ENCODE peak calls at places on chromosomes 1 and 21, in seven cellular contexts. One of them, this sample, is unnamed.

GRCh38 chr1:16022393-16022792 is 557 bp downstream of the CLCNKA start:
- DNase-seq in CD8-positive, alpha-beta memory T cell: no peak
- DNase-seq in RWPE1: no peak
- DNase-seq in endodermal cell: no peak
- DNase-seq in GM12878: no peak
- DNase-seq in sigmoid colon: no peak
- DNase-seq in psoas muscle: no peak
- DNase-seq in this sample: no peak

GRCh38 chr1:10195570-10195969 is 14.8 kb upstream of the KIF1B start:
- DNase-seq in CD8-positive, alpha-beta memory T cell: no peak
- DNase-seq in RWPE1: no peak
- DNase-seq in endodermal cell: no peak
- DNase-seq in GM12878: no peak
- DNase-seq in sigmoid colon: no peak
- DNase-seq in psoas muscle: no peak
- DNase-seq in this sample: no peak

GRCh38 chr1:32926562-32926961 is 25.4 kb upstream of the TMEM54 start:
- DNase-seq in CD8-positive, alpha-beta memory T cell: no peak
- DNase-seq in RWPE1: no peak
- DNase-seq in endodermal cell: no peak
- DNase-seq in GM12878: no peak
- DNase-seq in sigmoid colon: no peak
- DNase-seq in psoas muscle: no peak
- DNase-seq in this sample: no peak

GRCh38 chr1:21331752-21332480 is 41.7 kb upstream of the ECE1 start:
- DNase-seq in CD8-positive, alpha-beta memory T cell: no peak
- DNase-seq in RWPE1: no peak
- DNase-seq in endodermal cell: no peak
- DNase-seq in GM12878: no peak
- DNase-seq in sigmoid colon: peak
- DNase-seq in psoas muscle: no peak
- DNase-seq in this sample: no peak

GRCh38 chr1:30905898-30906620 is 2.5 kb downstream of the SDC3 start:
- DNase-seq in CD8-positive, alpha-beta memory T cell: no peak
- DNase-seq in RWPE1: no peak
- DNase-seq in endodermal cell: peak
- DNase-seq in GM12878: no peak
- DNase-seq in sigmoid colon: peak
- DNase-seq in psoas muscle: no peak
- DNase-seq in this sample: no peak

GRCh38 chr21:42668620-42669019 is 15.2 kb downstream of the PDE9A start:
- DNase-seq in CD8-positive, alpha-beta memory T cell: no peak
- DNase-seq in RWPE1: no peak
- DNase-seq in endodermal cell: no peak
- DNase-seq in GM12878: no peak
- DNase-seq in sigmoid colon: no peak
- DNase-seq in psoas muscle: no peak
- DNase-seq in this sample: no peak

GRCh38 chr1:39901486-39902120 is at the start of gene MYCL:
- DNase-seq in CD8-positive, alpha-beta memory T cell: peak
- DNase-seq in RWPE1: peak
- DNase-seq in endodermal cell: peak
- DNase-seq in GM12878: no peak
- DNase-seq in sigmoid colon: peak
- DNase-seq in psoas muscle: peak
- DNase-seq in this sample: peak

GRCh38 chr21:29624776-29625175 is 315.0 kb downstream of the GRIK1 start:
- DNase-seq in CD8-positive, alpha-beta memory T cell: no peak
- DNase-seq in RWPE1: no peak
- DNase-seq in endodermal cell: no peak
- DNase-seq in GM12878: no peak
- DNase-seq in sigmoid colon: no peak
- DNase-seq in psoas muscle: no peak
- DNase-seq in this sample: no peak

GRCh38 chr1:103239034-103239433 is 130.7 kb upstream of the COL11A1 start:
- DNase-seq in CD8-positive, alpha-beta memory T cell: no peak
- DNase-seq in RWPE1: no peak
- DNase-seq in endodermal cell: no peak
- DNase-seq in GM12878: no peak
- DNase-seq in sigmoid colon: no peak
- DNase-seq in psoas muscle: no peak
- DNase-seq in this sample: no peak

GRCh38 chr1:203045821-203046594 is 19.7 kb downstream of the PPFIA4 start:
- DNase-seq in CD8-positive, alpha-beta memory T cell: no peak
- DNase-seq in RWPE1: no peak
- DNase-seq in endodermal cell: no peak
- DNase-seq in GM12878: no peak
- DNase-seq in sigmoid colon: no peak
- DNase-seq in psoas muscle: no peak
- DNase-seq in this sample: peak

GRCh38 chr1:203043830-203044545 is 17.7 kb downstream of the PPFIA4 start:
- DNase-seq in CD8-positive, alpha-beta memory T cell: no peak
- DNase-seq in RWPE1: no peak
- DNase-seq in endodermal cell: no peak
- DNase-seq in GM12878: no peak
- DNase-seq in sigmoid colon: no peak
- DNase-seq in psoas muscle: no peak
- DNase-seq in this sample: no peak

GRCh38 chr1:203044546-203044975 is 18.3 kb downstream of the PPFIA4 start:
- DNase-seq in CD8-positive, alpha-beta memory T cell: no peak
- DNase-seq in RWPE1: no peak
- DNase-seq in endodermal cell: no peak
- DNase-seq in GM12878: no peak
- DNase-seq in sigmoid colon: no peak
- DNase-seq in psoas muscle: no peak
- DNase-seq in this sample: no peak

GRCh38 chr1:203046984-203047630 is 20.8 kb downstream of the PPFIA4 start:
- DNase-seq in CD8-positive, alpha-beta memory T cell: no peak
- DNase-seq in RWPE1: peak
- DNase-seq in endodermal cell: no peak
- DNase-seq in GM12878: no peak
- DNase-seq in sigmoid colon: no peak
- DNase-seq in psoas muscle: no peak
- DNase-seq in this sample: no peak

GRCh38 chr1:203045336-203045735 is 19.0 kb downstream of the PPFIA4 start:
- DNase-seq in CD8-positive, alpha-beta memory T cell: no peak
- DNase-seq in RWPE1: no peak
- DNase-seq in endodermal cell: no peak
- DNase-seq in GM12878: no peak
- DNase-seq in sigmoid colon: no peak
- DNase-seq in psoas muscle: no peak
- DNase-seq in this sample: no peak
- H3K27ac ChIP-seq in CD8-positive, alpha-beta memory T cell: no peak
- H3K27ac ChIP-seq in RWPE1: no peak
- H3K27ac ChIP-seq in endodermal cell: no peak
- H3K27ac ChIP-seq in GM12878: no peak
- H3K27ac ChIP-seq in sigmoid colon: no peak
- H3K27ac ChIP-seq in psoas muscle: no peak
- H3K27ac ChIP-seq in this sample: no peak

DNA sequence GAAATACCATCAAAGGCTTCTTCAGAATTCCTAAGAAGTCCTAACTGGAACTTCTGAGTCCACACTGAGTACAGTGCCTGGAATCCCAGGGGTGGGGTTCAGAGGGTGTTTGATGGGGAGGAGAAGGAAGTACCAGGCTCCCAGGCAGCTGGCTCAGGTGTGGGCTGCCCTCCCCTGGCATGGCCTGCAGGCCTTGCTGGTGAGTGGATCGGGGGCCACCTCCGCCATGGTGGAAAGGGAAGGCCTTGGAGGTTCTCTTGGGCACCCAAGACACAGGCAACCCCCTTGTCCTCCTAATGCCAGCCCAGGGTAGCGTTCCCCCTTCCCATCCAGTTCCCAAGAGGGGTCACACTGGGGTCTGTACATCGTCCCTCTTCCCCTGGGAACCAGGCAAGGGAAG is 26.8 kb upstream of the TNFRSF1B start:
- DNase-seq in CD8-positive, alpha-beta memory T cell: no peak
- DNase-seq in RWPE1: no peak
- DNase-seq in endodermal cell: peak
- DNase-seq in GM12878: no peak
- DNase-seq in sigmoid colon: no peak
- DNase-seq in psoas muscle: no peak
- DNase-seq in this sample: no peak
- H3K27ac ChIP-seq in CD8-positive, alpha-beta memory T cell: no peak
- H3K27ac ChIP-seq in RWPE1: peak
- H3K27ac ChIP-seq in endodermal cell: no peak
- H3K27ac ChIP-seq in GM12878: no peak
- H3K27ac ChIP-seq in sigmoid colon: no peak
- H3K27ac ChIP-seq in psoas muscle: no peak
- H3K27ac ChIP-seq in this sample: no peak

GRCh38 chr1:228810855-228811654 is 75.8 kb downstream of the RHOU start:
- DNase-seq in CD8-positive, alpha-beta memory T cell: no peak
- DNase-seq in RWPE1: no peak
- DNase-seq in endodermal cell: no peak
- DNase-seq in GM12878: no peak
- DNase-seq in sigmoid colon: no peak
- DNase-seq in psoas muscle: no peak
- DNase-seq in this sample: no peak

GRCh38 chr1:228807904-228808487 is 72.7 kb downstream of the RHOU start:
- DNase-seq in CD8-positive, alpha-beta memory T cell: no peak
- DNase-seq in RWPE1: no peak
- DNase-seq in endodermal cell: no peak
- DNase-seq in GM12878: no peak
- DNase-seq in sigmoid colon: no peak
- DNase-seq in psoas muscle: no peak
- DNase-seq in this sample: no peak

GRCh38 chr1:228811655-228812315 is 76.5 kb downstream of the RHOU start:
- DNase-seq in CD8-positive, alpha-beta memory T cell: no peak
- DNase-seq in RWPE1: no peak
- DNase-seq in endodermal cell: no peak
- DNase-seq in GM12878: no peak
- DNase-seq in sigmoid colon: no peak
- DNase-seq in psoas muscle: no peak
- DNase-seq in this sample: no peak

GRCh38 chr1:228809621-228810313 is 74.5 kb downstream of the RHOU start:
- DNase-seq in CD8-positive, alpha-beta memory T cell: no peak
- DNase-seq in RWPE1: no peak
- DNase-seq in endodermal cell: peak
- DNase-seq in GM12878: no peak
- DNase-seq in sigmoid colon: no peak
- DNase-seq in psoas muscle: no peak
- DNase-seq in this sample: no peak

DNA sequence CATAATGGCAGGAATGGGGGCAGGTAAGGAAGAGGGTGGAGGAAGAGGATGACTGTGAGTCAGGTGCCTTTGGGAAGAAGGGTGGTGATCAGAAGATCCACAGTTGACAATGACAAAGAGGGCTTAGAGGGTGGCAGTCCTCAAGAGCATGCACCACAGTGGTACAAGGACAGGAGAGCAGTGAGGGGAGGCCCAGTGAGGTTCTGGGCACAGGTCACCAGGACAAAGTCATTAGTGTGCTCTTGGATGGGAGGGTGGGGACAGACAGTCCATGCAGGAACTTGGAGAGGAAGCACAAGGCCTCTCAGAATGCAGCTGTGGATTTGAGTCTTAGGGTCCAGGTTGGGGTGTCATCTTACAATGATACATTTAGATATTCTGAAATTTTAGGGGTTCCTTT is 75.1 kb downstream of the RHOU start:
- DNase-seq in CD8-positive, alpha-beta memory T cell: no peak
- DNase-seq in RWPE1: no peak
- DNase-seq in endodermal cell: no peak
- DNase-seq in GM12878: no peak
- DNase-seq in sigmoid colon: no peak
- DNase-seq in psoas muscle: no peak
- DNase-seq in this sample: no peak
- H3K27ac ChIP-seq in CD8-positive, alpha-beta memory T cell: no peak
- H3K27ac ChIP-seq in RWPE1: peak
- H3K27ac ChIP-seq in endodermal cell: no peak
- H3K27ac ChIP-seq in GM12878: no peak
- H3K27ac ChIP-seq in sigmoid colon: no peak
- H3K27ac ChIP-seq in psoas muscle: no peak
- H3K27ac ChIP-seq in this sample: peak

DNA sequence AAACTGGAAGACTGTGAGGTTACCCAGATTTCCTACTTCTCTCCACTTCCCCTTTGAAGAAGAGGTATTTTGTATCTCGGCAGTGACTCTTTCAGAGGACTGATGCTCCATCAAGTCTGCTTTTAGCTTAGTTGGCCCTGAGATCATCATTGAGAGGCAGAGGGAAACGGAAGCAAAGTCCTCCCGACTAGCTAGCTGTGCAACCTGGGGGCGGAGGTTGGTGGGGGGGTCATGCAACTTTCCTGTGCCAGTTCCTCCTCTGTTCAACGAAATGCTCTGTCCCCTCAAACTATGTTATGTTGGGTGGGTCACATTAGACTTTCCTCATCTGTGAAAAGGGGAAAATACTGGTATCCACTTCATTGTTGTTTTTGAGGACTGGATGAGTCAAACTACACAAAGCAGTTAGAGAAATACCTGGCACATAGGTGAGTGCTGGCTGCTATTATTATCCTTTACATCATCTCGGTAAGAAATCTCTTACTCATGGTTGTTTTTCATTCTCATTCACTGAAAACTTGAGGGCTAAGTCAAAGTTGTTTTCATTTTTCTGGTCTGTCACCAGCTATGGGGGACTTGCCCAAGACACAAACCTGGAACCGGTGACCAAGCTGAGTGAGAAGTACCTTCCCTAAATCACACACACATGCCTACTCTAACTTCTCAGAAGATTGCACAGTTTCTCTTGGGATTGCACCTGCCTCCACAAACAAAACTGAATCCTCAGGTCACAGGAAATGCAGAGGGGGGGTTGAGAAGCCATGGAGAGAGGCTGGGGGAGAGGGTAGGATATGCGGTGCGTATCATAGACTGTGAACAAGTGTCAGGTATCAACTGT is 83.3 kb downstream of the ABCA4 start:
- DNase-seq in CD8-positive, alpha-beta memory T cell: no peak
- DNase-seq in RWPE1: no peak
- DNase-seq in endodermal cell: no peak
- DNase-seq in GM12878: no peak
- DNase-seq in sigmoid colon: no peak
- DNase-seq in psoas muscle: no peak
- DNase-seq in this sample: no peak
- H3K27ac ChIP-seq in CD8-positive, alpha-beta memory T cell: no peak
- H3K27ac ChIP-seq in RWPE1: no peak
- H3K27ac ChIP-seq in endodermal cell: no peak
- H3K27ac ChIP-seq in GM12878: no peak
- H3K27ac ChIP-seq in sigmoid colon: peak
- H3K27ac ChIP-seq in psoas muscle: peak
- H3K27ac ChIP-seq in this sample: no peak

GRCh38 chr1:111214884-111215283 is 12.6 kb upstream of the CHI3L2 start:
- DNase-seq in CD8-positive, alpha-beta memory T cell: no peak
- DNase-seq in RWPE1: no peak
- DNase-seq in endodermal cell: no peak
- DNase-seq in GM12878: no peak
- DNase-seq in sigmoid colon: no peak
- DNase-seq in psoas muscle: no peak
- DNase-seq in this sample: no peak

GRCh38 chr1:111216751-111217150 is 10.8 kb upstream of the CHI3L2 start:
- DNase-seq in CD8-positive, alpha-beta memory T cell: no peak
- DNase-seq in RWPE1: no peak
- DNase-seq in endodermal cell: no peak
- DNase-seq in GM12878: no peak
- DNase-seq in sigmoid colon: no peak
- DNase-seq in psoas muscle: no peak
- DNase-seq in this sample: no peak

GRCh38 chr1:111218947-111219346 is 8.6 kb upstream of the CHI3L2 start:
- DNase-seq in CD8-positive, alpha-beta memory T cell: no peak
- DNase-seq in RWPE1: no peak
- DNase-seq in endodermal cell: no peak
- DNase-seq in GM12878: no peak
- DNase-seq in sigmoid colon: no peak
- DNase-seq in psoas muscle: no peak
- DNase-seq in this sample: no peak

GRCh38 chr1:111219466-111220286 is 7.8 kb upstream of the CHI3L2 start:
- DNase-seq in CD8-positive, alpha-beta memory T cell: no peak
- DNase-seq in RWPE1: no peak
- DNase-seq in endodermal cell: peak
- DNase-seq in GM12878: peak
- DNase-seq in sigmoid colon: no peak
- DNase-seq in psoas muscle: no peak
- DNase-seq in this sample: no peak

GRCh38 chr1:111217183-111217910 is 10.2 kb upstream of the CHI3L2 start:
- DNase-seq in CD8-positive, alpha-beta memory T cell: no peak
- DNase-seq in RWPE1: no peak
- DNase-seq in endodermal cell: no peak
- DNase-seq in GM12878: no peak
- DNase-seq in sigmoid colon: no peak
- DNase-seq in psoas muscle: no peak
- DNase-seq in this sample: no peak
- H3K27ac ChIP-seq in CD8-positive, alpha-beta memory T cell: no peak
- H3K27ac ChIP-seq in RWPE1: no peak
- H3K27ac ChIP-seq in endodermal cell: no peak
- H3K27ac ChIP-seq in GM12878: peak
- H3K27ac ChIP-seq in sigmoid colon: no peak
- H3K27ac ChIP-seq in psoas muscle: no peak
- H3K27ac ChIP-seq in this sample: no peak